ENCODE peak calls at places on chromosomes 13 and 19, in eight cellular contexts. O is sigmoid colon, U is esophagus muscularis mucosa, Q is suprapubic skin, H is GM12891, S is upper lobe of left lung, V is H1, W is prostate gland. N is an unnamed sample.

GRCh38 chr13:31195616-31196015 is 4.2 kb upstream of the B3GLCT start:
- DNase-seq in W (no peak), H (no peak), U (no peak), S (no peak), V (no peak), O (no peak), Q (no peak), N (no peak)

GRCh38 chr19:33157906-33158305 is 26.0 kb downstream of the WDR88 start:
- DNase-seq in H (no peak), S (no peak), V (no peak), O (no peak), U (no peak), W (no peak), Q (no peak), N (no peak)

GRCh38 chr13:39596685-39597084 is 6.3 kb downstream of the LHFPL6 start:
- DNase-seq in O (no peak), W (no peak), U (no peak), Q (no peak), V (no peak), H (no peak), S (no peak), N (no peak)

GRCh38 chr19:30073152-30074000 is 131.3 kb downstream of the URI1 start:
- DNase-seq in S (peak), U (no peak), W (no peak), V (no peak), H (no peak), O (peak), Q (peak), N (no peak)

GRCh38 chr13:108700421-108701170 is 71.2 kb downstream of the MYO16 start:
- DNase-seq in O (no peak), V (no peak), S (no peak), W (no peak), H (no peak), U (no peak), Q (no peak), N (no peak)

GRCh38 chr13:27309967-27310598 is 39.5 kb downstream of the RASL11A start:
- DNase-seq in V (no peak), Q (no peak), S (no peak), U (no peak), H (no peak), W (no peak), O (no peak), N (no peak)

GRCh38 chr13:38872693-38873092 is 117.9 kb downstream of the STOML3 start:
- DNase-seq in Q (no peak), W (no peak), U (no peak), V (peak), S (peak), H (peak), O (peak), N (peak)

GRCh38 chr13:80901111-80902014 is 560.4 kb upstream of the SPRY2 start:
- DNase-seq in O (no peak), V (no peak), Q (no peak), U (no peak), W (no peak), H (no peak), S (no peak), N (no peak)

GRCh38 chr13:48448963-48449614 is 36.2 kb upstream of the LPAR6 start:
- DNase-seq in H (no peak), S (no peak), W (no peak), V (no peak), U (no peak), Q (no peak), O (no peak), N (no peak)

GRCh38 chr19:13281567-13282291 is 131.5 kb downstream of the IER2 start:
- DNase-seq in U (no peak), H (no peak), W (no peak), O (no peak), S (no peak), Q (no peak), V (no peak), N (no peak)

GRCh38 chr19:4980838-4981680 is 12.1 kb downstream of the KDM4B start:
- DNase-seq in V (no peak), H (no peak), O (no peak), W (no peak), U (no peak), Q (no peak), S (no peak), N (peak)

GRCh38 chr19:9856609-9857008 is 21.5 kb downstream of the PIN1 start:
- DNase-seq in W (no peak), H (no peak), V (no peak), Q (no peak), O (no peak), S (no peak), U (no peak), N (no peak)

GRCh38 chr13:107867701-107868661 is 347.4 kb downstream of the LIG4 start:
- DNase-seq in V (no peak), W (no peak), U (no peak), S (peak), Q (no peak), H (no peak), O (no peak), N (no peak)

GRCh38 chr13:84645196-84646071 is 763.2 kb upstream of the SLITRK1 start:
- DNase-seq in S (no peak), W (no peak), V (no peak), H (no peak), O (no peak), U (no peak), Q (no peak), N (no peak)

GRCh38 chr13:72648513-72649065 is 78.8 kb downstream of the MZT1 start:
- DNase-seq in S (no peak), O (no peak), W (no peak), U (no peak), H (no peak), V (no peak), Q (no peak), N (no peak)

GRCh38 chr19:3459322-3459881 is 20.9 kb downstream of the SMIM24 start:
- DNase-seq in W (peak), V (no peak), S (peak), Q (peak), H (no peak), U (peak), O (peak), N (no peak)

GRCh38 chr13:84049442-84049841 is 167.2 kb upstream of the SLITRK1 start:
- DNase-seq in O (no peak), H (no peak), V (no peak), U (no peak), W (no peak), S (no peak), Q (no peak), N (no peak)

GRCh38 chr19:5844456-5845433 is 5.2 kb upstream of the FUT6 start:
- DNase-seq in S (no peak), H (no peak), Q (no peak), V (no peak), W (no peak), O (no peak), U (no peak), N (no peak)

GRCh38 chr13:102812616-102813287 is 13.8 kb downstream of the BIVM start:
- DNase-seq in U (no peak), H (no peak), Q (no peak), V (no peak), W (no peak), S (no peak), O (no peak), N (no peak)

GRCh38 chr13:104387514-104387913 is 1321.3 kb upstream of the SLC10A2 start:
- DNase-seq in U (no peak), Q (no peak), S (no peak), W (no peak), O (no peak), H (no peak), V (no peak), N (no peak)

GRCh38 chr13:71316964-71317363 is 550.0 kb downstream of the DACH1 start:
- DNase-seq in V (no peak), H (no peak), W (no peak), O (no peak), U (no peak), Q (no peak), S (no peak), N (no peak)

GRCh38 chr13:61370520-61370919 is 45.1 kb downstream of the PCDH20 start:
- DNase-seq in V (no peak), U (no peak), H (no peak), O (no peak), W (no peak), Q (no peak), S (no peak), N (no peak)

GRCh38 chr19:11225172-11225571 is 14.2 kb upstream of the ANGPTL8 start:
- DNase-seq in O (no peak), U (no peak), S (no peak), W (no peak), V (no peak), Q (no peak), H (no peak), N (no peak)

GRCh38 chr13:100128373-100128772 is 39.5 kb downstream of the PCCA start:
- DNase-seq in W (no peak), V (no peak), S (no peak), Q (no peak), O (no peak), H (no peak), U (no peak), N (no peak)

GRCh38 chr13:79423801-79424642 is 18.0 kb upstream of the RBM26 start:
- DNase-seq in S (no peak), Q (no peak), U (no peak), H (no peak), V (no peak), O (no peak), W (no peak), N (no peak)

GRCh38 chr13:29782798-29783197 is 67.6 kb downstream of the UBL3 start:
- DNase-seq in S (no peak), O (no peak), W (no peak), H (no peak), U (no peak), V (no peak), Q (no peak), N (no peak)

GRCh38 chr13:60838581-60838980 is 441.6 kb downstream of the TDRD3 start:
- DNase-seq in U (no peak), Q (no peak), W (peak), O (no peak), H (no peak), S (no peak), V (no peak), N (no peak)

GRCh38 chr19:58550362-58551122 is 4.4 kb downstream of the CHMP2A start:
- DNase-seq in Q (no peak), H (no peak), U (no peak), V (no peak), S (no peak), O (no peak), W (no peak), N (no peak)

GRCh38 chr13:80117515-80117914 is 223.4 kb downstream of the SPRY2 start:
- DNase-seq in Q (no peak), O (no peak), V (no peak), W (no peak), H (no peak), U (no peak), S (no peak), N (no peak)

GRCh38 chr13:40313269-40314200 is 352.9 kb downstream of the FOXO1 start:
- DNase-seq in H (no peak), Q (no peak), V (no peak), S (no peak), U (peak), W (no peak), O (no peak), N (no peak)

GRCh38 chr19:55304279-55304978 is 20.6 kb downstream of the BRSK1 start:
- DNase-seq in V (no peak), O (no peak), H (no peak), S (peak), U (no peak), Q (no peak), W (no peak), N (peak)

GRCh38 chr19:38557205-38557799 is 60.5 kb downstream of the MAP4K1 start:
- DNase-seq in H (no peak), U (no peak), S (no peak), W (no peak), V (no peak), Q (no peak), O (no peak), N (no peak)

GRCh38 chr13:64090311-64090710 is 2674.7 kb upstream of the PCDH20 start:
- DNase-seq in U (no peak), W (no peak), V (no peak), O (no peak), Q (no peak), H (no peak), S (no peak), N (no peak)

GRCh38 chr19:10421981-10422461 is 1.7 kb downstream of the PDE4A start:
- DNase-seq in S (no peak), W (no peak), O (no peak), V (no peak), U (no peak), Q (no peak), H (no peak), N (no peak)

GRCh38 chr13:94712812-94713555 is 639 bp upstream of the SOX21 start:
- DNase-seq in S (no peak), U (peak), V (no peak), H (no peak), O (peak), Q (no peak), W (peak), N (no peak)

GRCh38 chr13:84121456-84121855 is 239.2 kb upstream of the SLITRK1 start:
- DNase-seq in H (no peak), O (no peak), S (no peak), V (no peak), Q (no peak), U (no peak), W (peak), N (no peak)

GRCh38 chr13:30156270-30156669 is 151.1 kb downstream of the KATNAL1 start:
- DNase-seq in U (no peak), O (peak), V (no peak), W (no peak), H (no peak), Q (no peak), S (no peak), N (no peak)

GRCh38 chr19:3476830-3477229 is 3.5 kb downstream of the SMIM24 start:
- DNase-seq in S (no peak), W (no peak), H (no peak), O (no peak), U (no peak), V (no peak), Q (no peak), N (no peak)

GRCh38 chr19:2084993-2085720 is 11.0 kb downstream of the MOB3A start:
- DNase-seq in S (peak), V (no peak), W (no peak), H (peak), O (peak), Q (peak), U (no peak), N (peak)
- TF ChIP-seq POLR2AphosphoS5 in S (peak), V (no peak), W (peak), H (peak), O (no peak), Q (no peak), U (peak), N (peak)

GRCh38 chr19:52527134-52527953 is at the start of gene ZNF808:
- DNase-seq in U (peak), H (peak), O (peak), V (peak), Q (peak), S (peak), W (peak), N (peak)
- TF ChIP-seq POLR2A in U (no peak), H (peak), O (peak), V (peak), Q (no peak), S (peak), W (peak), N (peak)

GRCh38 chr19:18340990-18341868 is 831 bp downstream of the PGPEP1 start:
- DNase-seq in H (peak), O (peak), S (peak), Q (no peak), V (no peak), W (peak), U (no peak), N (peak)
- TF ChIP-seq POLR2AphosphoS5 in H (no peak), O (no peak), S (peak), Q (no peak), V (no peak), W (peak), U (no peak), N (no peak)

DNA sequence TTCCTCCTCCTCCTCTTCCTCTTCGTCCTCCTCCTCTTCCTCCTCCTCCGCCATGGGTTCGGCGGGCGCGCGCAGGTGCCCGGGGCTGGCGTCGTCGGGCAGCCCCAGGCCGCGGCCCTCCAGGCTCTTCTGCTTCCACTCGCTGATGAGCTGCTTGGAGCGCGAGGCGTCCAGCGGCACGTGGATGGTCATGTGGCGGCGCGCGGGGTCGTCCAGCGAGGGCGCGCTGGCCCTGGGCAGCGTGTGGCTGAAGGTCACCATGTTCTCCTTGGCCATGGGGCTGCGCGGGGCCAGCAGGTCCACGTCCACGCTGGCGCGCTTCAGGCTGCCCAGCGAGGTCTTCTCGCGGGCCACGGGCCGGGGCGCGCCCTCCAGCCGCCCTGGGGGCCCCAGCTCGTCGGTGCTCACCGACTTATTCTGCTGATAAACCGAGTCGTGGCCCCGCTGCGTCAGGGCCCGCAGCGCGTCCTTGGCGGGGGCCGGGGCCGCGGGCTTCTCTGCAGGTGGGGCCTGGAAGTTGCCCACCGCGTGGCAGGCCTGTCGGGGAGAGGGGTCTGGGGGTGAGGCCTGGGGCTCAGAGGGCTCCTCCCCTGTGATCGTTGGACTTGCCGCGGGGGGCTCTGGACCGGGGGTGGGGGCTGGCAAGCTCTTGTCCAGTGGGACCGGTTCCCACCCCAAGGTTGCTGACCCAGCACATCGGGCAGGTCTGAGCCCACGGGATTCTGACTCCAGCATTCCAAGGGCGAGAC is 8.2 kb downstream of the PLPPR3 start:
- DNase-seq in Q (no peak), O (no peak), H (peak), U (no peak), W (no peak), S (no peak), V (no peak), N (peak)
- TF ChIP-seq POLR2A in Q (no peak), O (no peak), H (no peak), U (no peak), W (no peak), S (no peak), V (no peak), N (no peak)

N was measured in GM12892.